ENCODE peak calls at places on chromosomes 4 and X, in seven cellular contexts. S, M, R, D, T, K and N are unnamed samples.

GRCh38 chr4:8766610-8767009 is 105.0 kb downstream of the HMX1 start:
- DNase-seq in S (no peak), M (no peak), R (no peak), D (no peak), T (no peak), K (no peak), N (no peak)

GRCh38 chr4:94208918-94209317 is 1.3 kb downstream of the SMARCAD1 start:
- DNase-seq in S (no peak), M (peak; percentile 17), R (no peak), D (peak; percentile 6), T (no peak), K (no peak), N (no peak)

GRCh38 chrX:131763674-131764073 is 219.8 kb downstream of the OR13H1 start:
- DNase-seq in S (no peak), M (peak; percentile 1), R (no peak), D (peak; percentile 11), T (no peak), K (peak; percentile 69), N (peak; percentile 85)

GRCh38 chrX:119488749-119489148 is 20.5 kb downstream of the SLC25A5 start:
- DNase-seq in S (peak; percentile 59), M (peak; percentile 45), R (peak; percentile 63), D (peak; percentile 64), T (peak; percentile 41), K (no peak), N (peak; percentile 51)

GRCh38 chrX:132685276-132685675 is 196.4 kb upstream of the MBNL3 start:
- DNase-seq in S (no peak), M (no peak), R (no peak), D (no peak), T (no peak), K (no peak), N (no peak)

GRCh38 chrX:17584248-17584681 is 153.0 kb upstream of the SCML1 start:
- DNase-seq in S (peak; percentile 27), M (no peak), R (no peak), D (peak; percentile 69), T (peak; percentile 67), K (no peak), N (peak; percentile 60)

GRCh38 chrX:53031380-53031779 is 17.2 kb upstream of the GPR173 start:
- DNase-seq in S (no peak), M (no peak), R (peak; percentile 16), D (no peak), T (no peak), K (no peak), N (no peak)

GRCh38 chr4:14025891-14026290 is 398.4 kb upstream of the BOD1L1 start:
- DNase-seq in S (no peak), M (no peak), R (no peak), D (no peak), T (no peak), K (no peak), N (no peak)

GRCh38 chr4:110869114-110869513 is 246.2 kb upstream of the PITX2 start:
- DNase-seq in S (peak; percentile 66), M (no peak), R (no peak), D (peak; percentile 91), T (no peak), K (no peak), N (peak; percentile 79)

GRCh38 chr4:40199999-40200880 is 3.4 kb downstream of the RHOH start:
- DNase-seq in S (no peak), M (peak; percentile 83), R (no peak), D (no peak), T (no peak), K (no peak), N (peak; percentile 23)

GRCh38 chr4:155582971-155583437 is 83.6 kb upstream of the GUCY1A1 start:
- DNase-seq in S (peak; percentile 63), M (no peak), R (no peak), D (peak; percentile 72), T (no peak), K (no peak), N (peak; percentile 92)

DNA sequence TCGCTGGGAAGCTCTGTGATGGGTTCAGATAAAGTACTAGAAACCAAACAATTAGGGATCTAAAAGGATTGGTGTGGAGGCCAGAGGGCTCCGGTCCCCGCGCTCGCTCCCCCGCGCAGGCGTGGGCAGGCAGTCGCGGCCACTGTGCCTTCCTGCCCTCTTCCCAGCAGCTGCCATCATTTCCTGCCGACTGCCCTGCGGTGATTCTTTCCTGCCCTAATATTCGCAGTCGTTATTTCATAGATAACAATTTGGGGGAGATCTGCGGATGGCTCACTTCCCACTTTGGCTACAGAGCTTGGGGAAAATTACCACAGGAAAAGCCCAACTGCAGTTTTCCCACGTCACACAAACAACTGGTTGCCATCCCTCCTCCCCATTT is 2.2 kb downstream of the GRIA2 start:
- DNase-seq in S (no peak), M (no peak), R (no peak), D (no peak), T (no peak), K (no peak), N (no peak)
- H3K4me2 ChIP-seq in S (peak overlapping the region; percentile 52), M (no peak overlapping the region), R (peak overlapping the region; percentile 88), D (peak overlapping the region; percentile 69), T (no peak overlapping the region), K (peak overlapping the region; percentile 68), N (peak overlapping the region; percentile 76)

GRCh38 chr4:186137193-186137792 is 32.8 kb downstream of the FAM149A start:
- DNase-seq in S (peak; percentile 47), M (peak; percentile 33), R (peak; percentile 34), D (peak; percentile 61), T (no peak), K (peak; percentile 11), N (peak; percentile 27)
- H3K4me2 ChIP-seq in S (peak overlapping the region; percentile 23), M (peak overlapping the region; percentile 12), R (no peak overlapping the region), D (no peak overlapping the region), T (no peak overlapping the region), K (no peak overlapping the region), N (peak overlapping the region; percentile 60)

DNA sequence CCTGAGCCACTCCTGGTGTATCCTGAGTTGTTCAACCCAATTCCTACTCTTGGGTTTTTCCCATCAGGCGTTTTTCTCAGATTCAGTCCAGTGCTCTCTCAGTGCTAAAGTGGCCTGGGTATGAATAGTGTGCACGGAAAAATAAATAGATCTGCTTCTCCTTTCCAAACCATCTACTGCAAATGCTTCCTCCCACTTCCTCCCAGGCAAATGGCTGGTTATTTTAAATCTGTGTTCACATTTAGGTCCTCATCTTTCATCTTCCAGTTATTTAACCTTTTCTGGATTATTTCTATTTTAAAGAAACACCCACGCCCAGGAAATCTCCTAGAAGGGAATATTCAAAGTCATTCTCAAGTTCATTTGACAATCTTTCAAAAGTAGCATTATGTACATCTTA is 66.1 kb downstream of the MED28 start:
- DNase-seq in S (no peak), M (no peak), R (no peak), D (no peak), T (no peak), K (no peak), N (no peak)
- H3K4me2 ChIP-seq in S (no peak overlapping the region), M (no peak overlapping the region), R (no peak overlapping the region), D (no peak overlapping the region), T (no peak overlapping the region), K (no peak overlapping the region), N (no peak overlapping the region)

GRCh38 chr4:183347586-183347985 is 25.4 kb upstream of the CLDN24 start:
- DNase-seq in S (peak; percentile 37), M (no peak), R (no peak), D (peak; percentile 60), T (no peak), K (no peak), N (peak; percentile 50)

GRCh38 chr4:183345261-183345660 is 23.0 kb upstream of the CLDN24 start:
- DNase-seq in S (no peak), M (no peak), R (no peak), D (no peak), T (no peak), K (no peak), N (no peak)

GRCh38 chr4:183343730-183344129 is 21.5 kb upstream of the CLDN24 start:
- DNase-seq in S (no peak), M (no peak), R (no peak), D (no peak), T (no peak), K (no peak), N (no peak)

GRCh38 chr4:183342541-183343533 is 20.6 kb upstream of the CLDN24 start:
- DNase-seq in S (no peak), M (no peak), R (peak; percentile 42), D (peak; percentile 59), T (no peak), K (no peak), N (no peak)

GRCh38 chr4:183344523-183345255 is 22.5 kb upstream of the CLDN24 start:
- DNase-seq in S (no peak), M (no peak), R (no peak), D (no peak), T (no peak), K (no peak), N (no peak)
- H3K4me2 ChIP-seq in S (no peak overlapping the region), M (no peak overlapping the region), R (no peak overlapping the region), D (no peak overlapping the region), T (no peak overlapping the region), K (no peak overlapping the region), N (no peak overlapping the region)

GRCh38 chr4:128483041-128483440 is 195.4 kb upstream of the PGRMC2 start:
- DNase-seq in S (no peak), M (no peak), R (no peak), D (no peak), T (no peak), K (no peak), N (no peak)
- H3K4me2 ChIP-seq in S (no peak overlapping the region), M (no peak overlapping the region), R (no peak overlapping the region), D (no peak overlapping the region), T (no peak overlapping the region), K (no peak overlapping the region), N (no peak overlapping the region)